ENCODE peak calls at places on chromosomes 11 and 22, in ten cellular contexts. One of them, this sample, is unnamed.
A peak's percentile ranks its signal among the peaks of the same experiment; 100 is the strongest.

GRCh38 chr22:23066200-23067022 is 3.9 kb upstream of the GNAZ start:
- DNase-seq in fibroblast of lung: no peak
- DNase-seq in GM13977: no peak
- DNase-seq in RWPE1: no peak
- DNase-seq in fibroblast of the aortic adventitia: no peak
- DNase-seq in CD8-positive, alpha-beta T cell: no peak
- DNase-seq in ovary: no peak
- DNase-seq in WTC11: peak; percentile 4
- DNase-seq in HFF-Myc: no peak
- DNase-seq in fibroblast of pulmonary artery: no peak
- DNase-seq in this sample: no peak

GRCh38 chr11:115652501-115652900 is 148.3 kb upstream of the CADM1 start:
- DNase-seq in fibroblast of lung: no peak
- DNase-seq in GM13977: no peak
- DNase-seq in RWPE1: no peak
- DNase-seq in fibroblast of the aortic adventitia: no peak
- DNase-seq in CD8-positive, alpha-beta T cell: no peak
- DNase-seq in ovary: no peak
- DNase-seq in WTC11: no peak
- DNase-seq in HFF-Myc: no peak
- DNase-seq in fibroblast of pulmonary artery: no peak
- DNase-seq in this sample: no peak

GRCh38 chr11:76316726-76317125 is 64.2 kb downstream of the THAP12 start:
- DNase-seq in fibroblast of lung: no peak
- DNase-seq in GM13977: no peak
- DNase-seq in RWPE1: no peak
- DNase-seq in fibroblast of the aortic adventitia: no peak
- DNase-seq in CD8-positive, alpha-beta T cell: no peak
- DNase-seq in ovary: no peak
- DNase-seq in WTC11: no peak
- DNase-seq in HFF-Myc: no peak
- DNase-seq in fibroblast of pulmonary artery: no peak
- DNase-seq in this sample: no peak

GRCh38 chr11:78800089-78800690 is 225.5 kb upstream of the NARS2 start:
- DNase-seq in fibroblast of lung: no peak
- DNase-seq in GM13977: no peak
- DNase-seq in RWPE1: no peak
- DNase-seq in fibroblast of the aortic adventitia: peak; percentile 46
- DNase-seq in CD8-positive, alpha-beta T cell: no peak
- DNase-seq in ovary: no peak
- DNase-seq in WTC11: no peak
- DNase-seq in HFF-Myc: no peak
- DNase-seq in fibroblast of pulmonary artery: no peak
- DNase-seq in this sample: no peak

GRCh38 chr11:125874556-125875124 is 12.8 kb upstream of the HYLS1 start:
- DNase-seq in fibroblast of lung: peak; percentile 80
- DNase-seq in GM13977: peak; percentile 57
- DNase-seq in RWPE1: peak; percentile 61
- DNase-seq in fibroblast of the aortic adventitia: peak; percentile 90
- DNase-seq in CD8-positive, alpha-beta T cell: peak; percentile 26
- DNase-seq in ovary: peak; percentile 40
- DNase-seq in WTC11: peak; percentile 70
- DNase-seq in HFF-Myc: peak; percentile 60
- DNase-seq in fibroblast of pulmonary artery: peak; percentile 87
- DNase-seq in this sample: peak; percentile 20

GRCh38 chr11:66907751-66908173 is 50.4 kb downstream of the PC start:
- DNase-seq in fibroblast of lung: peak; percentile 70
- DNase-seq in GM13977: no peak
- DNase-seq in RWPE1: no peak
- DNase-seq in fibroblast of the aortic adventitia: no peak
- DNase-seq in CD8-positive, alpha-beta T cell: no peak
- DNase-seq in ovary: no peak
- DNase-seq in WTC11: no peak
- DNase-seq in HFF-Myc: no peak
- DNase-seq in fibroblast of pulmonary artery: no peak
- DNase-seq in this sample: no peak

GRCh38 chr11:67254768-67255167 is 11.5 kb upstream of the GRK2 start:
- DNase-seq in fibroblast of lung: no peak
- DNase-seq in GM13977: no peak
- DNase-seq in RWPE1: no peak
- DNase-seq in fibroblast of the aortic adventitia: no peak
- DNase-seq in CD8-positive, alpha-beta T cell: no peak
- DNase-seq in ovary: no peak
- DNase-seq in WTC11: no peak
- DNase-seq in HFF-Myc: no peak
- DNase-seq in fibroblast of pulmonary artery: no peak
- DNase-seq in this sample: no peak

GRCh38 chr11:37984991-37985390 is 1387.0 kb upstream of the RAG2 start:
- DNase-seq in fibroblast of lung: no peak
- DNase-seq in GM13977: no peak
- DNase-seq in RWPE1: no peak
- DNase-seq in fibroblast of the aortic adventitia: no peak
- DNase-seq in CD8-positive, alpha-beta T cell: no peak
- DNase-seq in ovary: no peak
- DNase-seq in WTC11: no peak
- DNase-seq in HFF-Myc: no peak
- DNase-seq in fibroblast of pulmonary artery: peak; percentile 54
- DNase-seq in this sample: peak; percentile 5

GRCh38 chr22:47589271-47590250 is 827.1 kb downstream of the TBC1D22A start:
- DNase-seq in fibroblast of lung: no peak
- DNase-seq in GM13977: no peak
- DNase-seq in RWPE1: no peak
- DNase-seq in fibroblast of the aortic adventitia: no peak
- DNase-seq in CD8-positive, alpha-beta T cell: no peak
- DNase-seq in ovary: no peak
- DNase-seq in WTC11: no peak
- DNase-seq in HFF-Myc: no peak
- DNase-seq in fibroblast of pulmonary artery: no peak
- DNase-seq in this sample: no peak

GRCh38 chr11:88354909-88355308 is 17.4 kb upstream of the CTSC start:
- DNase-seq in fibroblast of lung: no peak
- DNase-seq in GM13977: no peak
- DNase-seq in RWPE1: no peak
- DNase-seq in fibroblast of the aortic adventitia: no peak
- DNase-seq in CD8-positive, alpha-beta T cell: no peak
- DNase-seq in ovary: no peak
- DNase-seq in WTC11: no peak
- DNase-seq in HFF-Myc: no peak
- DNase-seq in fibroblast of pulmonary artery: no peak
- DNase-seq in this sample: no peak

GRCh38 chr11:45847908-45848316 is 637 bp downstream of the CRY2 start:
- DNase-seq in fibroblast of lung: peak; percentile 60
- DNase-seq in GM13977: peak; percentile 52
- DNase-seq in RWPE1: peak; percentile 49
- DNase-seq in fibroblast of the aortic adventitia: peak; percentile 77
- DNase-seq in CD8-positive, alpha-beta T cell: peak; percentile 44
- DNase-seq in ovary: peak; percentile 41
- DNase-seq in WTC11: peak; percentile 51
- DNase-seq in HFF-Myc: no peak
- DNase-seq in fibroblast of pulmonary artery: peak; percentile 64
- DNase-seq in this sample: no peak

GRCh38 chr11:1708716-1709115 is 11.7 kb downstream of the KRTAP5-6 start:
- DNase-seq in fibroblast of lung: no peak
- DNase-seq in GM13977: no peak
- DNase-seq in RWPE1: no peak
- DNase-seq in fibroblast of the aortic adventitia: no peak
- DNase-seq in CD8-positive, alpha-beta T cell: no peak
- DNase-seq in ovary: no peak
- DNase-seq in WTC11: no peak
- DNase-seq in HFF-Myc: no peak
- DNase-seq in fibroblast of pulmonary artery: no peak
- DNase-seq in this sample: no peak

GRCh38 chr11:77072851-77073327 is 6.1 kb downstream of the CAPN5 start:
- DNase-seq in fibroblast of lung: no peak
- DNase-seq in GM13977: no peak
- DNase-seq in RWPE1: no peak
- DNase-seq in fibroblast of the aortic adventitia: no peak
- DNase-seq in CD8-positive, alpha-beta T cell: no peak
- DNase-seq in ovary: no peak
- DNase-seq in WTC11: no peak
- DNase-seq in HFF-Myc: no peak
- DNase-seq in fibroblast of pulmonary artery: no peak
- DNase-seq in this sample: no peak

GRCh38 chr11:16000065-16000464 is 356.3 kb downstream of the SOX6 start:
- DNase-seq in fibroblast of lung: peak; percentile 76
- DNase-seq in GM13977: no peak
- DNase-seq in RWPE1: no peak
- DNase-seq in fibroblast of the aortic adventitia: peak; percentile 90
- DNase-seq in CD8-positive, alpha-beta T cell: no peak
- DNase-seq in ovary: no peak
- DNase-seq in WTC11: no peak
- DNase-seq in HFF-Myc: no peak
- DNase-seq in fibroblast of pulmonary artery: peak; percentile 84
- DNase-seq in this sample: peak; percentile 7

GRCh38 chr11:134416726-134417125 is 4.7 kb upstream of the B3GAT1 start:
- DNase-seq in fibroblast of lung: no peak
- DNase-seq in GM13977: no peak
- DNase-seq in RWPE1: no peak
- DNase-seq in fibroblast of the aortic adventitia: no peak
- DNase-seq in CD8-positive, alpha-beta T cell: no peak
- DNase-seq in ovary: no peak
- DNase-seq in WTC11: peak; percentile 5
- DNase-seq in HFF-Myc: no peak
- DNase-seq in fibroblast of pulmonary artery: no peak
- DNase-seq in this sample: no peak

GRCh38 chr11:58784995-58785394 is 53.3 kb upstream of the GLYAT start:
- DNase-seq in fibroblast of lung: no peak
- DNase-seq in GM13977: no peak
- DNase-seq in RWPE1: no peak
- DNase-seq in fibroblast of the aortic adventitia: no peak
- DNase-seq in CD8-positive, alpha-beta T cell: no peak
- DNase-seq in ovary: no peak
- DNase-seq in WTC11: no peak
- DNase-seq in HFF-Myc: no peak
- DNase-seq in fibroblast of pulmonary artery: no peak
- DNase-seq in this sample: no peak
- TF ChIP-seq CTCF in fibroblast of lung: no peak
- TF ChIP-seq CTCF in GM13977: peak; percentile 13
- TF ChIP-seq CTCF in RWPE1: no peak
- TF ChIP-seq CTCF in fibroblast of the aortic adventitia: peak; percentile 26
- TF ChIP-seq CTCF in CD8-positive, alpha-beta T cell: no peak
- TF ChIP-seq CTCF in ovary: no peak
- TF ChIP-seq CTCF in WTC11: no peak
- TF ChIP-seq CTCF in HFF-Myc: peak; percentile 31
- TF ChIP-seq CTCF in fibroblast of pulmonary artery: no peak
- TF ChIP-seq CTCF in this sample: no peak

GRCh38 chr11:70230840-70231710 is 28.0 kb downstream of the FADD start:
- DNase-seq in fibroblast of lung: no peak
- DNase-seq in GM13977: no peak
- DNase-seq in RWPE1: no peak
- DNase-seq in fibroblast of the aortic adventitia: no peak
- DNase-seq in CD8-positive, alpha-beta T cell: no peak
- DNase-seq in ovary: no peak
- DNase-seq in WTC11: no peak
- DNase-seq in HFF-Myc: no peak
- DNase-seq in fibroblast of pulmonary artery: no peak
- DNase-seq in this sample: no peak

GRCh38 chr11:70229737-70230136 is 26.6 kb downstream of the FADD start:
- DNase-seq in fibroblast of lung: no peak
- DNase-seq in GM13977: no peak
- DNase-seq in RWPE1: no peak
- DNase-seq in fibroblast of the aortic adventitia: no peak
- DNase-seq in CD8-positive, alpha-beta T cell: no peak
- DNase-seq in ovary: no peak
- DNase-seq in WTC11: no peak
- DNase-seq in HFF-Myc: no peak
- DNase-seq in fibroblast of pulmonary artery: no peak
- DNase-seq in this sample: no peak

GRCh38 chr11:70230151-70230839 is 27.2 kb downstream of the FADD start:
- DNase-seq in fibroblast of lung: no peak
- DNase-seq in GM13977: no peak
- DNase-seq in RWPE1: no peak
- DNase-seq in fibroblast of the aortic adventitia: peak; percentile 27
- DNase-seq in CD8-positive, alpha-beta T cell: no peak
- DNase-seq in ovary: no peak
- DNase-seq in WTC11: no peak
- DNase-seq in HFF-Myc: no peak
- DNase-seq in fibroblast of pulmonary artery: no peak
- DNase-seq in this sample: no peak

GRCh38 chr11:70225629-70226582 is 22.8 kb downstream of the FADD start:
- DNase-seq in fibroblast of lung: peak; percentile 19
- DNase-seq in GM13977: no peak
- DNase-seq in RWPE1: no peak
- DNase-seq in fibroblast of the aortic adventitia: peak; percentile 47
- DNase-seq in CD8-positive, alpha-beta T cell: no peak
- DNase-seq in ovary: no peak
- DNase-seq in WTC11: no peak
- DNase-seq in HFF-Myc: no peak
- DNase-seq in fibroblast of pulmonary artery: peak; percentile 38
- DNase-seq in this sample: no peak

GRCh38 chr11:70226967-70227366 is 23.9 kb downstream of the FADD start:
- DNase-seq in fibroblast of lung: no peak
- DNase-seq in GM13977: no peak
- DNase-seq in RWPE1: no peak
- DNase-seq in fibroblast of the aortic adventitia: no peak
- DNase-seq in CD8-positive, alpha-beta T cell: no peak
- DNase-seq in ovary: no peak
- DNase-seq in WTC11: peak; percentile 64
- DNase-seq in HFF-Myc: no peak
- DNase-seq in fibroblast of pulmonary artery: no peak
- DNase-seq in this sample: no peak
- TF ChIP-seq CTCF in fibroblast of lung: peak; percentile 14
- TF ChIP-seq CTCF in GM13977: no peak
- TF ChIP-seq CTCF in RWPE1: no peak
- TF ChIP-seq CTCF in fibroblast of the aortic adventitia: no peak
- TF ChIP-seq CTCF in CD8-positive, alpha-beta T cell: no peak
- TF ChIP-seq CTCF in ovary: no peak
- TF ChIP-seq CTCF in WTC11: peak; percentile 18
- TF ChIP-seq CTCF in HFF-Myc: peak; percentile 42
- TF ChIP-seq CTCF in fibroblast of pulmonary artery: peak; percentile 22
- TF ChIP-seq CTCF in this sample: peak; percentile 15

DNA sequence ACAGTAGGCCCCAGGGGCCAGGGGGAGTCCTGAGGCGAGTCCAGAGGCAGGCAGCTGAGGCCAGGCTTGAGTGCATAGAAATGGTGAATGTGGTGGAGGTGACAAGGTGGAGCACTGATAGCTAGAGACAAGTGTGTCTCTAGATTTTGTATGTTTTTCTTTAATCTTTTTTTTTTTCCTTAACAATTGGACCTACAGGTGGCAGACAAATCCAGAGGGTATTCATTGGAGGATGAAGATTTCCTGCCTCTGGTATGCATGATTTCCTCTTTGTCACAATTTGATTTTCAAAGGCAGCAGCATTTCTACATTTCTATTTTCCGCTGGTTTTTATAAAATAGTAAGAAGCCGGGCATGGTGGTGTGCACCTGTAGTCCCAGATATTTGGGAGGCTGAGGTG is 47.7 kb upstream of the DKK3 start:
- DNase-seq in fibroblast of lung: no peak
- DNase-seq in GM13977: peak; percentile 1
- DNase-seq in RWPE1: no peak
- DNase-seq in fibroblast of the aortic adventitia: no peak
- DNase-seq in CD8-positive, alpha-beta T cell: no peak
- DNase-seq in ovary: no peak
- DNase-seq in WTC11: no peak
- DNase-seq in HFF-Myc: no peak
- DNase-seq in fibroblast of pulmonary artery: no peak
- DNase-seq in this sample: no peak
- TF ChIP-seq CTCF in fibroblast of lung: no peak
- TF ChIP-seq CTCF in GM13977: no peak
- TF ChIP-seq CTCF in RWPE1: no peak
- TF ChIP-seq CTCF in fibroblast of the aortic adventitia: no peak
- TF ChIP-seq CTCF in CD8-positive, alpha-beta T cell: no peak
- TF ChIP-seq CTCF in ovary: no peak
- TF ChIP-seq CTCF in WTC11: no peak
- TF ChIP-seq CTCF in HFF-Myc: no peak
- TF ChIP-seq CTCF in fibroblast of pulmonary artery: no peak
- TF ChIP-seq CTCF in this sample: no peak

GRCh38 chr11:450809-451451 is 851 bp downstream of the PTDSS2 start:
- DNase-seq in fibroblast of lung: peak; percentile 61
- DNase-seq in GM13977: peak; percentile 77
- DNase-seq in RWPE1: peak; percentile 64
- DNase-seq in fibroblast of the aortic adventitia: peak; percentile 59
- DNase-seq in CD8-positive, alpha-beta T cell: peak; percentile 90
- DNase-seq in ovary: peak; percentile 31
- DNase-seq in WTC11: peak; percentile 59
- DNase-seq in HFF-Myc: no peak
- DNase-seq in fibroblast of pulmonary artery: peak; percentile 63
- DNase-seq in this sample: no peak
- TF ChIP-seq CTCF in fibroblast of lung: no peak
- TF ChIP-seq CTCF in GM13977: peak; percentile 45
- TF ChIP-seq CTCF in RWPE1: peak; percentile 61
- TF ChIP-seq CTCF in fibroblast of the aortic adventitia: peak; percentile 16
- TF ChIP-seq CTCF in CD8-positive, alpha-beta T cell: peak; percentile 65
- TF ChIP-seq CTCF in ovary: peak; percentile 2
- TF ChIP-seq CTCF in WTC11: no peak
- TF ChIP-seq CTCF in HFF-Myc: no peak
- TF ChIP-seq CTCF in fibroblast of pulmonary artery: no peak
- TF ChIP-seq CTCF in this sample: no peak

This sample was measured in AG09319.